ENCODE peak calls at places on chromosomes 4 and X, in five cellular contexts. One of them, this sample, is unnamed.

GRCh38 chrX:132958086-132958703 is at the start of gene HS6ST2:
- DNase-seq in COLO829: no peak
- DNase-seq in HT-29: no peak
- DNase-seq in naive thymus-derived CD4-positive, alpha-beta T cell: no peak
- DNase-seq in COR-L47: no peak
- DNase-seq in this sample: no peak

GRCh38 chr4:17884063-17884462 is 73.3 kb downstream of the NCAPG start:
- DNase-seq in COLO829: no peak
- DNase-seq in HT-29: no peak
- DNase-seq in naive thymus-derived CD4-positive, alpha-beta T cell: no peak
- DNase-seq in COR-L47: no peak
- DNase-seq in this sample: no peak

GRCh38 chr4:149531861-149532260 is 283.8 kb downstream of the IQCM start:
- DNase-seq in COLO829: no peak
- DNase-seq in HT-29: peak
- DNase-seq in naive thymus-derived CD4-positive, alpha-beta T cell: no peak
- DNase-seq in COR-L47: no peak
- DNase-seq in this sample: no peak

GRCh38 chr4:147638365-147638764 is 21.2 kb downstream of the TMEM184C start:
- DNase-seq in COLO829: no peak
- DNase-seq in HT-29: no peak
- DNase-seq in naive thymus-derived CD4-positive, alpha-beta T cell: no peak
- DNase-seq in COR-L47: no peak
- DNase-seq in this sample: no peak

GRCh38 chr4:114780205-114780604 is 181.6 kb downstream of the UGT8 start:
- DNase-seq in COLO829: peak
- DNase-seq in HT-29: peak
- DNase-seq in naive thymus-derived CD4-positive, alpha-beta T cell: no peak
- DNase-seq in COR-L47: peak
- DNase-seq in this sample: peak

GRCh38 chr4:99473131-99473530 is 37.7 kb upstream of the C4orf17 start:
- DNase-seq in COLO829: no peak
- DNase-seq in HT-29: no peak
- DNase-seq in naive thymus-derived CD4-positive, alpha-beta T cell: no peak
- DNase-seq in COR-L47: no peak
- DNase-seq in this sample: no peak

GRCh38 chr4:73053076-73053475 is 16.4 kb downstream of the COX18 start:
- DNase-seq in COLO829: no peak
- DNase-seq in HT-29: no peak
- DNase-seq in naive thymus-derived CD4-positive, alpha-beta T cell: no peak
- DNase-seq in COR-L47: no peak
- DNase-seq in this sample: no peak

GRCh38 chrX:119028733-119029110 is 44.1 kb upstream of the CT47C1 start:
- DNase-seq in COLO829: no peak
- DNase-seq in HT-29: no peak
- DNase-seq in naive thymus-derived CD4-positive, alpha-beta T cell: no peak
- DNase-seq in COR-L47: no peak
- DNase-seq in this sample: no peak

GRCh38 chr4:84814100-84814750 is 152.3 kb downstream of the WDFY3 start:
- DNase-seq in COLO829: peak
- DNase-seq in HT-29: peak
- DNase-seq in naive thymus-derived CD4-positive, alpha-beta T cell: no peak
- DNase-seq in COR-L47: no peak
- DNase-seq in this sample: no peak

GRCh38 chr4:189385579-189385978 is 555.1 kb upstream of the FRG1 start:
- DNase-seq in COLO829: no peak
- DNase-seq in HT-29: no peak
- DNase-seq in naive thymus-derived CD4-positive, alpha-beta T cell: no peak
- DNase-seq in COR-L47: no peak
- DNase-seq in this sample: no peak